ENCODE peak calls at places on chromosomes 4 and X, in ten cellular contexts. T, L, O, J, C, E, U, A, M and Z are unnamed samples.

GRCh38 chr4:157804169-157804543 is 368.7 kb downstream of the GASK1B start:
- DNase-seq in T (no peak), E (no peak), A (no peak), O (no peak), C (no peak), U (no peak), M (no peak), J (no peak), L (no peak), Z (no peak)

GRCh38 chr4:129545599-129546278 is 449.8 kb downstream of the C4orf33 start:
- DNase-seq in O (no peak), L (no peak), J (no peak), M (no peak), E (no peak), C (no peak), A (peak; percentile 16), U (no peak), T (peak; percentile 87), Z (no peak)

GRCh38 chr4:24249972-24250371 is 334.4 kb downstream of the DHX15 start:
- DNase-seq in E (no peak), U (no peak), T (no peak), A (no peak), M (no peak), J (no peak), O (no peak), C (no peak), L (no peak), Z (no peak)

GRCh38 chrX:144730486-144730885 is 516.8 kb upstream of the SPANXN1 start:
- DNase-seq in J (no peak), T (no peak), A (no peak), U (no peak), M (no peak), C (no peak), O (no peak), E (no peak), L (peak; percentile 63), Z (no peak)

GRCh38 chrX:148670277-148670676 is 169.9 kb downstream of the AFF2 start:
- DNase-seq in L (no peak), A (no peak), O (no peak), T (no peak), E (no peak), M (no peak), J (no peak), U (no peak), C (no peak), Z (no peak)

GRCh38 chr4:123807187-123807586 is 410.6 kb downstream of the SPRY1 start:
- DNase-seq in M (no peak), E (no peak), A (no peak), O (no peak), U (no peak), J (no peak), C (no peak), T (no peak), L (no peak), Z (no peak)

GRCh38 chr4:56619160-56619559 is 61.9 kb downstream of the HOPX start:
- DNase-seq in A (no peak), C (no peak), L (no peak), M (no peak), U (no peak), T (no peak), O (no peak), J (no peak), E (peak; percentile 26), Z (no peak)

GRCh38 chr4:70915048-70915815 is 13.1 kb downstream of the MOB1B start:
- DNase-seq in A (no peak), E (no peak), L (no peak), J (no peak), U (no peak), T (no peak), O (no peak), C (no peak), M (no peak), Z (no peak)

GRCh38 chrX:116173006-116173405 is 2.5 kb downstream of the AGTR2 start:
- DNase-seq in T (no peak), J (no peak), U (no peak), E (no peak), A (no peak), L (no peak), M (no peak), C (no peak), O (no peak), Z (no peak)

GRCh38 chr4:178966644-178967043 is 1524.4 kb upstream of the AGA start:
- DNase-seq in O (no peak), E (no peak), C (no peak), U (no peak), L (no peak), T (no peak), J (no peak), M (no peak), A (no peak), Z (no peak)

GRCh38 chr4:38735870-38736269 is 46.9 kb downstream of the TLR10 start:
- DNase-seq in T (no peak), J (no peak), A (no peak), M (no peak), U (no peak), L (no peak), C (no peak), O (no peak), E (no peak), Z (no peak)

GRCh38 chr4:110231869-110232268 is 33.5 kb upstream of the ELOVL6 start:
- DNase-seq in T (no peak), O (no peak), U (no peak), M (no peak), A (no peak), J (no peak), E (no peak), C (no peak), L (no peak), Z (no peak)

GRCh38 chr4:131584587-131584986 is 1564.5 kb upstream of the PCDH10 start:
- DNase-seq in E (no peak), T (no peak), M (no peak), U (no peak), C (no peak), L (no peak), O (no peak), A (no peak), J (no peak), Z (no peak)

GRCh38 chrX:46642145-46642544 is 68.6 kb downstream of the CHST7 start:
- DNase-seq in M (no peak), T (peak; percentile 28), C (peak; percentile 35), A (peak; percentile 26), U (no peak), L (no peak), O (no peak), J (no peak), E (peak; percentile 34), Z (no peak)

GRCh38 chr4:137861682-137862081 is 329.4 kb upstream of the PCDH18 start:
- DNase-seq in C (peak; percentile 6), T (no peak), E (peak; percentile 24), U (no peak), L (peak; percentile 25), A (peak; percentile 12), M (no peak), O (no peak), J (no peak), Z (no peak)

GRCh38 chrX:110180928-110181310 is 137.0 kb downstream of the AMMECR1 start:
- DNase-seq in C (no peak), E (no peak), O (no peak), J (no peak), T (no peak), L (no peak), A (no peak), M (no peak), U (no peak), Z (no peak)

GRCh38 chrX:126165721-126166401 is at the start of gene DCAF12L2:
- DNase-seq in T (peak; percentile 21), M (no peak), J (no peak), C (no peak), E (no peak), U (no peak), A (peak; percentile 11), O (no peak), L (no peak), Z (peak; percentile 38)

GRCh38 chr4:7723625-7724024 is 216.0 kb downstream of the AFAP1 start:
- DNase-seq in A (no peak), M (no peak), J (no peak), E (no peak), U (no peak), O (no peak), T (no peak), L (no peak), C (no peak), Z (no peak)

GRCh38 chrX:38260231-38260630 is 39.6 kb upstream of the SRPX start:
- DNase-seq in O (no peak), L (no peak), U (no peak), T (no peak), C (peak; percentile 68), M (no peak), A (peak; percentile 2), E (peak; percentile 20), J (no peak), Z (no peak)

GRCh38 chr4:93475730-93476129 is 352.8 kb upstream of the ATOH1 start:
- DNase-seq in A (no peak), O (no peak), U (no peak), T (no peak), L (no peak), C (no peak), E (no peak), M (no peak), J (no peak), Z (no peak)

GRCh38 chrX:100404851-100405250 is 5.2 kb downstream of the PCDH19 start:
- DNase-seq in O (no peak), L (no peak), T (no peak), C (no peak), E (no peak), J (no peak), A (no peak), U (no peak), M (no peak), Z (no peak)

GRCh38 chrX:40945366-40945713 is 139.9 kb upstream of the USP9X start:
- DNase-seq in J (no peak), U (no peak), O (no peak), T (peak; percentile 33), C (peak; percentile 42), M (no peak), L (peak; percentile 67), E (peak; percentile 34), A (no peak), Z (no peak)

GRCh38 chrX:9337056-9337455 is 127.8 kb upstream of the TBL1X start:
- DNase-seq in E (peak; percentile 74), C (no peak), O (peak; percentile 75), L (peak; percentile 55), A (peak; percentile 3), J (no peak), U (no peak), M (no peak), T (no peak), Z (no peak)

GRCh38 chrX:103107836-103108235 is 14.9 kb upstream of the NXF3 start:
- DNase-seq in J (no peak), U (no peak), T (no peak), A (no peak), C (no peak), O (no peak), E (no peak), M (no peak), L (peak; percentile 6), Z (no peak)

GRCh38 chrX:83845397-83845796 is 15.5 kb upstream of the CYLC1 start:
- DNase-seq in O (no peak), C (peak; percentile 37), J (no peak), U (no peak), T (no peak), E (peak; percentile 13), A (peak; percentile 58), L (peak; percentile 0), M (no peak), Z (no peak)

GRCh38 chrX:55006827-55007621 is 6.9 kb downstream of the APEX2 start:
- DNase-seq in L (no peak), U (no peak), T (no peak), O (no peak), A (no peak), J (no peak), C (no peak), M (no peak), E (no peak), Z (no peak)

GRCh38 chrX:13694359-13694758 is 5.4 kb downstream of the RAB9A start:
- DNase-seq in L (no peak), J (no peak), C (no peak), E (no peak), M (no peak), U (no peak), A (no peak), T (no peak), O (no peak), Z (no peak)

GRCh38 chr4:38073596-38074234 is 113.5 kb downstream of the PTTG2 start:
- DNase-seq in A (no peak), U (no peak), O (no peak), L (no peak), C (no peak), T (no peak), J (no peak), M (no peak), E (no peak), Z (no peak)